ENCODE peak calls at places on chromosomes 12 and 14, in four cellular contexts. J is lung, H is psoas muscle, B is pancreas. F is an unnamed sample.
A peak's percentile ranks its signal among the peaks of the same experiment; 100 is the strongest.

GRCh38 chr12:41061189-41061588 is 126.9 kb upstream of the PDZRN4 start:
- DNase-seq in J (no peak), H (no peak), B (no peak), F (no peak)

GRCh38 chr12:76078748-76079147 is 5.7 kb downstream of the NAP1L1 start:
- DNase-seq in H (no peak), B (no peak), J (no peak), F (no peak)

GRCh38 chr14:54490448-54490805 is 1.6 kb upstream of the GMFB start:
- DNase-seq in J (no peak), H (no peak), B (no peak), F (no peak)

GRCh38 chr12:53939141-53940108 is 794 bp downstream of the HOXC13 start:
- DNase-seq in J (no peak), H (peak; percentile 58), B (no peak), F (no peak)

GRCh38 chr12:96170328-96170727 is 23.8 kb upstream of the ELK3 start:
- DNase-seq in J (no peak), H (no peak), B (no peak), F (no peak)

GRCh38 chr12:100953677-100954076 is 159.1 kb downstream of the ANO4 start:
- DNase-seq in H (no peak), B (no peak), J (no peak), F (no peak)

GRCh38 chr12:101570022-101570421 is 24.7 kb upstream of the MYBPC1 start:
- DNase-seq in J (no peak), H (no peak), B (no peak), F (no peak)

GRCh38 chr12:26935636-26936378 is 2.0 kb downstream of the INTS13 start:
- DNase-seq in H (no peak), B (no peak), J (no peak), F (no peak)

GRCh38 chr14:31326111-31326510 is 94.2 kb downstream of the HEATR5A start:
- DNase-seq in B (no peak), J (no peak), H (no peak), F (no peak)

GRCh38 chr12:18632848-18633247 is 105.0 kb downstream of the PLCZ1 start:
- DNase-seq in H (no peak), J (no peak), B (no peak), F (no peak)

GRCh38 chr12:91985002-91985767 is 160.5 kb downstream of the BTG1 start:
- DNase-seq in B (no peak), H (no peak), J (no peak), F (peak; percentile 51)

GRCh38 chr14:104351849-104352492 is 213.6 kb downstream of the KIF26A start:
- DNase-seq in J (no peak), H (no peak), B (no peak), F (no peak)

GRCh38 chr12:111393700-111394275 is 11.9 kb upstream of the SH2B3 start:
- DNase-seq in J (peak; percentile 74), H (peak; percentile 64), B (no peak), F (no peak)

GRCh38 chr12:123106640-123107359 is 44.1 kb downstream of the PITPNM2 start:
- DNase-seq in B (no peak), H (peak; percentile 66), J (peak; percentile 42), F (no peak)

GRCh38 chr14:36441283-36441682 is 78.7 kb downstream of the NKX2-1 start:
- DNase-seq in J (no peak), H (no peak), B (no peak), F (no peak)

GRCh38 chr12:12010277-12011031 is 60.3 kb upstream of the BCL2L14 start:
- DNase-seq in B (peak; percentile 65), H (peak; percentile 55), J (peak; percentile 42), F (no peak)

GRCh38 chr12:97594236-97594635 is 131.6 kb downstream of the RMST start:
- DNase-seq in B (no peak), H (no peak), J (no peak), F (no peak)

DNA sequence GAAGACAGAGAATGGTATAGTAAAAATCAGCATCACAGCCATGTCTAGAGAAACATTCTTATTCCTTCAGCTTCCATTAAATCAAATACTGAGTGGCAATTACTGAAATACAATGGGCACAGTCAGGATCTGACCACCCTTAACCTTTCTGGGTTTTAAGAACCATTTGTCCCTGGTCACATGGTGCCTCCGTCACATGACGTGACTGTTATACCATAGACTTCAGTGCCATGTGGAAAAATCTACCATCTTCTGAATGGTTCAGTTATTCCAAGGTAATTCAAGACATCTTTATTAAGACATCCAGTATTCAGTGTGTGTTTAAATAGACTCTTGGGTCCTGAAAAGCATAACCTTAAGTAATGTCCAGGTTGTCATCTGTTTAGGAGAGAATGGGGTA is 553.1 kb upstream of the FLRT2 start:
- DNase-seq in H (no peak), J (no peak), B (no peak), F (no peak)
- H3K9me3 ChIP-seq in H (no peaks in the 10 kb centered on the region), J (no peaks in the 10 kb centered on the region), B (no peaks in the 10 kb centered on the region), F (no peaks in the 10 kb centered on the region)

GRCh38 chr14:106309423-106309822 is 783.0 kb downstream of the TMEM121 start:
- DNase-seq in H (no peak), J (no peak), B (no peak), F (no peak)

GRCh38 chr14:106308839-106309389 is 782.5 kb downstream of the TMEM121 start:
- DNase-seq in J (peak; percentile 43), B (no peak), H (no peak), F (no peak)
- H3K9me3 ChIP-seq in J (peaks cover 2% of the 10 kb centered on the region), B (no peaks in the 10 kb centered on the region), H (no peaks in the 10 kb centered on the region), F (no peaks in the 10 kb centered on the region)

GRCh38 chr12:133107121-133107520 is 23.0 kb downstream of the ZNF891 start:
- DNase-seq in B (no peak), H (no peak), J (no peak), F (no peak)
- H3K9me3 ChIP-seq in B (peaks cover 20% of the 10 kb centered on the region), H (peaks cover 99% of the 10 kb centered on the region), J (peaks cover 18% of the 10 kb centered on the region), F (no peaks in the 10 kb centered on the region)

GRCh38 chr12:48601013-48601756 is 31.3 kb upstream of the LALBA start:
- DNase-seq in H (no peak), J (no peak), B (no peak), F (no peak)
- H3K9me3 ChIP-seq in H (no peaks in the 10 kb centered on the region), J (peaks cover 14% of the 10 kb centered on the region), B (no peaks in the 10 kb centered on the region), F (no peaks in the 10 kb centered on the region)

DNA sequence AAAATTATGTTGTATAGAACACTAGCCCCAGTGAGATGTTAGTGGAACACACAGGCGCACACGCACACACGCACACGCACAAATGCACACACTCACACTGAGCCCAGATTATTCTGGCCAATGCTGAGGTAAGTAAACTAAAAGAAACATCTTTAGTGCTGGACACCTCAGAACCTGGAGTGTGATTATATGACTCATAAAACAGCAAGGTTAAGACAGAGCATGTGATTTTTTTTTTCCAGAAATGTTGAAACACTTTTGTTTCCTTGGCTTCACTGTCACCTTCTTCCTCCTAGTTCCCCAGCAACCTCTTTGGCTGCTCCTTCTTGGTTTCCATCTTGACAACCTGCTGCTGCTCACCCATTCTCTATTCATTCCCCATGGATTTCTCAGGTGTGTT is 141.0 kb upstream of the ALG10B start:
- DNase-seq in B (no peak), H (no peak), J (no peak), F (no peak)
- H3K9me3 ChIP-seq in B (no peaks in the 10 kb centered on the region), H (no peaks in the 10 kb centered on the region), J (no peaks in the 10 kb centered on the region), F (no peaks in the 10 kb centered on the region)